ENCODE peak calls at places on chromosomes 7 and 10, in four cellular contexts. P is T-cell, N is MM.1S, W is NCI-H1930. Z is an unnamed sample.

GRCh38 chr7:27108390-27109127 is 6.1 kb upstream of the HOXA2 start:
- DNase-seq in W (no peak), P (no peak), N (no peak), Z (no peak)

GRCh38 chr10:18608581-18608980 is 42.8 kb downstream of the NSUN6 start:
- DNase-seq in P (no peak), W (no peak), N (no peak), Z (no peak)

GRCh38 chr10:132113766-132114365 is 48.1 kb downstream of the JAKMIP3 start:
- DNase-seq in P (no peak), W (no peak), N (no peak), Z (peak)

GRCh38 chr10:79321494-79321882 is 25.8 kb upstream of the PPIF start:
- DNase-seq in N (no peak), P (no peak), W (no peak), Z (no peak)

GRCh38 chr7:49638166-49638565 is 135.3 kb upstream of the VWC2 start:
- DNase-seq in W (no peak), P (no peak), N (no peak), Z (no peak)

GRCh38 chr7:150378115-150378852 is 846 bp upstream of the ZNF775 start:
- DNase-seq in N (peak), W (peak), P (peak), Z (no peak)

GRCh38 chr7:93165447-93165846 is 17.3 kb upstream of the SAMD9L start:
- DNase-seq in N (peak), P (no peak), W (no peak), Z (no peak)

GRCh38 chr7:105682331-105683070 is 101.2 kb upstream of the EFCAB10 start:
- DNase-seq in W (no peak), N (no peak), P (no peak), Z (no peak)

GRCh38 chr7:44377681-44378421 is 52.5 kb upstream of the CAMK2B start:
- DNase-seq in P (no peak), N (no peak), W (no peak), Z (no peak)

GRCh38 chr7:149869867-149870266 is 3.9 kb upstream of the ATP6V0E2 start:
- DNase-seq in W (no peak), N (peak), P (peak), Z (no peak)

GRCh38 chr10:124213881-124214523 is 120.6 kb upstream of the CHST15 start:
- DNase-seq in P (no peak), N (no peak), W (no peak), Z (no peak)

GRCh38 chr10:30510184-30510931 is 76.4 kb downstream of the MAP3K8 start:
- DNase-seq in P (no peak), N (peak), W (no peak), Z (no peak)

Z was measured in posterior cingulate gyrus.